ENCODE peak calls at places on chromosomes 1 and 21, in six cellular contexts. Z is AG04450, Y is uterus, G is adrenal gland, F is heart right ventricle, W is H1. P is an unnamed sample. For H3K9me3, the result is how much of the 10 kb centered on the place peaks cover.

GRCh38 chr1:71770121-71770520 is 512.2 kb downstream of the NEGR1 start:
- DNase-seq in Z (peak), Y (no peak), G (no peak), F (no peak), W (no peak), P (no peak)

GRCh38 chr1:49824261-49824660 is 199.5 kb downstream of the AGBL4 start:
- DNase-seq in Z (no peak), Y (no peak), G (no peak), F (no peak), W (no peak), P (no peak)

GRCh38 chr1:236451796-236452373 is 57.8 kb downstream of the EDARADD start:
- DNase-seq in Z (no peak), Y (no peak), G (peak), F (no peak), W (peak), P (no peak)

GRCh38 chr1:183327429-183328290 is 90.5 kb downstream of the NMNAT2 start:
- DNase-seq in Z (no peak), Y (peak), G (peak), F (peak), W (no peak), P (no peak)

GRCh38 chr21:46226920-46227599 is 1.5 kb downstream of the LSS start:
- DNase-seq in Z (no peak), Y (no peak), G (peak), F (no peak), W (no peak), P (no peak)

GRCh38 chr1:221834698-221835538 is 93.0 kb upstream of the DUSP10 start:
- DNase-seq in Z (no peak), Y (no peak), G (no peak), F (no peak), W (no peak), P (no peak)

GRCh38 chr1:156401175-156401574 is 32.2 kb downstream of the RHBG start:
- DNase-seq in Z (no peak), Y (no peak), G (no peak), F (no peak), W (no peak), P (no peak)

GRCh38 chr1:111795401-111795800 is 39.7 kb downstream of the DDX20 start:
- DNase-seq in Z (no peak), Y (no peak), G (no peak), F (no peak), W (no peak), P (no peak)

GRCh38 chr21:19245188-19245580 is 841.6 kb upstream of the TMPRSS15 start:
- DNase-seq in Z (no peak), Y (no peak), G (no peak), F (no peak), W (no peak), P (no peak)

GRCh38 chr21:45636459-45636858 is 7.1 kb upstream of the PCBP3 start:
- DNase-seq in Z (no peak), Y (no peak), G (no peak), F (no peak), W (no peak), P (no peak)

GRCh38 chr1:228265167-228265566 is 57.3 kb downstream of the OBSCN start:
- DNase-seq in Z (no peak), Y (no peak), G (no peak), F (no peak), W (no peak), P (no peak)

GRCh38 chr1:208244584-208244916 is 366 bp upstream of the PLXNA2 start:
- DNase-seq in Z (no peak), Y (no peak), G (no peak), F (no peak), W (no peak), P (no peak)

GRCh38 chr1:110513511-110513910 is 5.5 kb downstream of the KCNA10 start:
- DNase-seq in Z (no peak), Y (no peak), G (no peak), F (no peak), W (peak), P (no peak)

GRCh38 chr1:182351790-182352364 is 39.7 kb downstream of the GLUL start:
- DNase-seq in Z (no peak), Y (no peak), G (no peak), F (no peak), W (no peak), P (no peak)

GRCh38 chr1:69146303-69146702 is 421.4 kb upstream of the LRRC7 start:
- DNase-seq in Z (no peak), Y (no peak), G (no peak), F (no peak), W (no peak), P (no peak)

GRCh38 chr1:102550729-102551384 is 554.1 kb upstream of the OLFM3 start:
- DNase-seq in Z (no peak), Y (no peak), G (peak), F (no peak), W (peak), P (peak)

GRCh38 chr1:31387612-31388011 is 14.7 kb upstream of the FABP3 start:
- DNase-seq in Z (no peak), Y (no peak), G (no peak), F (no peak), W (no peak), P (no peak)

GRCh38 chr21:45323487-45324380 is 36.0 kb upstream of the POFUT2 start:
- DNase-seq in Z (no peak), Y (no peak), G (no peak), F (peak), W (no peak), P (peak)

GRCh38 chr1:219517031-219517430 is 95.9 kb downstream of the ZC3H11B start:
- DNase-seq in Z (no peak), Y (no peak), G (no peak), F (no peak), W (no peak), P (no peak)

GRCh38 chr1:89881415-89882058 is 60.7 kb downstream of the LRRC8D start:
- DNase-seq in Z (no peak), Y (no peak), G (no peak), F (no peak), W (no peak), P (no peak)

GRCh38 chr1:111976332-111976731 is 13.1 kb downstream of the KCND3 start:
- DNase-seq in Z (no peak), Y (no peak), G (no peak), F (no peak), W (no peak), P (no peak)

GRCh38 chr1:61692155-61692783 is 32.7 kb downstream of the TM2D1 start:
- DNase-seq in Z (peak), Y (no peak), G (no peak), F (no peak), W (no peak), P (no peak)

GRCh38 chr1:233412812-233413211 is 85.3 kb downstream of the MAP3K21 start:
- DNase-seq in Z (no peak), Y (no peak), G (no peak), F (no peak), W (no peak), P (no peak)

GRCh38 chr1:186374313-186375151 is 521 bp downstream of the TPR start:
- DNase-seq in Z (no peak), Y (no peak), G (peak), F (no peak), W (no peak), P (peak)

GRCh38 chr1:85315789-85316188 is 39.4 kb upstream of the BCL10 start:
- DNase-seq in Z (no peak), Y (no peak), G (no peak), F (no peak), W (no peak), P (no peak)

GRCh38 chr1:242454262-242455051 is 70.0 kb downstream of the PLD5 start:
- DNase-seq in Z (no peak), Y (no peak), G (peak), F (no peak), W (no peak), P (no peak)

GRCh38 chr1:68819190-68819829 is 322.4 kb upstream of the DEPDC1 start:
- DNase-seq in Z (no peak), Y (no peak), G (no peak), F (no peak), W (peak), P (no peak)

GRCh38 chr1:91809267-91809666 is 76.7 kb downstream of the TGFBR3 start:
- DNase-seq in Z (no peak), Y (no peak), G (no peak), F (no peak), W (no peak), P (no peak)

DNA sequence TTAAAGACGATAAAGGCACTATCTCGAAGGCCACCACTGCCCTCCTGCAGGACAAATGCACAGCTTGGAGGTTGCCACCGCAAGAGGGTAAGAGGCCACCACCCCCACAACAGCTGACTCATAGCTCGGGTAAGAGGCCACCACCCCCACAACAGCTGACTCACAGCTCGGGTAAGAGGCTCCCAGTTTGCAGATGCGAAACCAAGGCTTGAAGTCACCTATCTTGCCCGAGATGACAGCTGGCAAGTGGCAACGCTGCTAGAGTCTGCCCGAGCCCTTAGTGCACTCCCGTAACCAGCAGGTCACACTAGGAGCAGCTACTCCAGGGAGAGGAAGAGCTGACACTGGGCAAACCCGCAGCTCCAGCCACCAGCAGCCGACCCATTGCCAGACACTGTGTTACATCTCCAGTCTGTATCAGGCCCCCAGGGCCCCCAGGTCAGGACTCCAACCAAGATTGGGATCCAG is 17.1 kb upstream of the SPSB1 start:
- DNase-seq in Z (no peak), Y (no peak), G (peak), F (no peak), W (no peak), P (no peak)
- TF ChIP-seq CTCF in Z (no peak), Y (no peak), G (no peak), F (no peak), W (no peak), P (no peak)

GRCh38 chr1:86922445-86922844 is 8.0 kb downstream of the HS2ST1 start:
- DNase-seq in Z (no peak), Y (no peak), G (no peak), F (no peak), W (no peak), P (no peak)

GRCh38 chr1:86925742-86926141 is 11.3 kb downstream of the HS2ST1 start:
- DNase-seq in Z (no peak), Y (no peak), G (no peak), F (no peak), W (no peak), P (no peak)

GRCh38 chr1:86924324-86924960 is 10.0 kb downstream of the HS2ST1 start:
- DNase-seq in Z (no peak), Y (no peak), G (no peak), F (no peak), W (no peak), P (no peak)

GRCh38 chr1:86928819-86929218 is 14.4 kb downstream of the HS2ST1 start:
- DNase-seq in Z (no peak), Y (no peak), G (no peak), F (no peak), W (no peak), P (no peak)

GRCh38 chr1:86926886-86927285 is 12.5 kb downstream of the HS2ST1 start:
- DNase-seq in Z (no peak), Y (no peak), G (no peak), F (no peak), W (no peak), P (no peak)
- H3K9me3 ChIP-seq in Z (under half), Y (under half), G (under half), F (under half), W (under half), P (under half)

DNA sequence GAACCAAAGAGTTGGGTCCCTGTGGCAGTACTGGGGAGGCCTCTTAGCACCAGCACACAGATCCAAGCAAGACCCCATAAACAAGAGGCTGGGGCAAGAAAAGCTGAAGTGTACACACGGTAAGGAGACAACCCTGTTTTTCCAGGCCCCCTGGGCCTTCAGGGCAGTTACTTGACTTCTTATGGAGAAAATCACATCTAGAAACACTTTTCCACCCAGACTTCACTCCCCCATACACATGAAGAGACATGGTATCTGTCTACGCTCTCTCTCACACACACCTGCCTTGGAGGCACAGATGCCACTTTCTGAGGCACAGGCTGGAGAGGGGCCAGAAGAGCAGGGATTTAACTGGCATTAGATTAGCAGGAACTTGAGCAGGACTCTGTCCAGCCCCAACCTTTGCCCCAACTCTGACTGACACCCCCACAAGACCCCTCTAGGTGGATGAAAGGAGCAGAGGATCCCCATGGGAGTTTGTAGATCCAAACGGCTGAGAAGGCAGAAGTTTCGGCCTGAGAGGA is 2.2 kb downstream of the CERS2 start:
- DNase-seq in Z (no peak), Y (no peak), G (peak), F (no peak), W (no peak), P (no peak)
- H3K27ac ChIP-seq in Z (peak), Y (peak), G (peak), F (peak), W (no peak), P (no peak)

GRCh38 chr21:14858309-14858708 is 206.5 kb downstream of the NRIP1 start:
- DNase-seq in Z (no peak), Y (no peak), G (no peak), F (no peak), W (no peak), P (no peak)

GRCh38 chr21:14863745-14864210 is 201.0 kb downstream of the NRIP1 start:
- DNase-seq in Z (no peak), Y (no peak), G (peak), F (no peak), W (no peak), P (no peak)

GRCh38 chr21:14864211-14865021 is 200.4 kb downstream of the NRIP1 start:
- DNase-seq in Z (peak), Y (peak), G (peak), F (peak), W (peak), P (peak)

GRCh38 chr21:14866859-14867560 is 197.8 kb downstream of the NRIP1 start:
- DNase-seq in Z (no peak), Y (no peak), G (no peak), F (no peak), W (no peak), P (no peak)

GRCh38 chr21:14862794-14863720 is 201.7 kb downstream of the NRIP1 start:
- DNase-seq in Z (no peak), Y (no peak), G (peak), F (no peak), W (no peak), P (no peak)
- TF ChIP-seq CTCF in Z (peak), Y (no peak), G (peak), F (peak), W (no peak), P (no peak)

DNA sequence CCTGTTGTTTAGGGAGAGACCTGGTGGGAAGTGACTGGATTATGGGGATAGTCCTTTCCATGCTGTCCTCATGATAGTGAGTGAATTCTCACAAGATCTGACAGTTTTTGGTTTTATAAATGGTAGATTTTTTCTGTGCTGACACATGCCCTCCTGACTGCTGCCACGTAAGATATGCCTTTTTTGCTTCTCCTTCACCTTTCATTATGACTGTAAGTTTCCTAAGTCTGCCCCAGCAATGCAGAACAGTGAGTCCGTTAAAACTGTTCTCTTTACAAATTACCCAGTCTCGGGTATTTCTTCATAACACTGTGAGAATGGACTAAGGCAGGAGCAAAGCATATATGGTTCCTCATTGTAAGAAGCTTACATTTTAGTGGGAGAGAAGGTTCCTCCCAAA is 1727.2 kb downstream of the NCAM2 start:
- DNase-seq in Z (no peak), Y (no peak), G (no peak), F (no peak), W (no peak), P (no peak)
- H3K9me3 ChIP-seq in Z (under half), Y (under half), G (under half), F (half or more), W (under half), P (under half)

GRCh38 chr1:6588893-6589481 is 9.2 kb downstream of the ZBTB48 start:
- DNase-seq in Z (no peak), Y (no peak), G (no peak), F (no peak), W (no peak), P (no peak)
- H3K27ac ChIP-seq in Z (no peak), Y (no peak), G (no peak), F (peak), W (no peak), P (no peak)